ENCODE peak calls at places on chromosomes 11 and 22, in six cellular contexts. One of them, this sample, is unnamed. For H3K9me3, the result is how much of the 10 kb centered on the place peaks cover.

GRCh38 chr11:126190792-126191191 is 20.7 kb downstream of the RPUSD4 start:
- DNase-seq in endodermal cell: no peak
- DNase-seq in cardiac muscle cell: no peak
- DNase-seq in right cardiac atrium: no peak
- DNase-seq in GM23248: no peak
- DNase-seq in lower lobe of right lung: no peak
- DNase-seq in this sample: no peak

GRCh38 chr11:128208329-128209220 is 378.8 kb downstream of the ETS1 start:
- DNase-seq in endodermal cell: no peak
- DNase-seq in cardiac muscle cell: peak
- DNase-seq in right cardiac atrium: peak
- DNase-seq in GM23248: peak
- DNase-seq in lower lobe of right lung: no peak
- DNase-seq in this sample: no peak

GRCh38 chr11:66211100-66211499 is 57.3 kb upstream of the RAB1B start:
- DNase-seq in endodermal cell: no peak
- DNase-seq in cardiac muscle cell: no peak
- DNase-seq in right cardiac atrium: no peak
- DNase-seq in GM23248: no peak
- DNase-seq in lower lobe of right lung: no peak
- DNase-seq in this sample: no peak

GRCh38 chr11:12243511-12243910 is 133.1 kb downstream of the MICAL2 start:
- DNase-seq in endodermal cell: no peak
- DNase-seq in cardiac muscle cell: no peak
- DNase-seq in right cardiac atrium: no peak
- DNase-seq in GM23248: no peak
- DNase-seq in lower lobe of right lung: no peak
- DNase-seq in this sample: no peak

GRCh38 chr11:128776434-128777284 is 82.8 kb downstream of the FLI1 start:
- DNase-seq in endodermal cell: peak
- DNase-seq in cardiac muscle cell: peak
- DNase-seq in right cardiac atrium: peak
- DNase-seq in GM23248: peak
- DNase-seq in lower lobe of right lung: no peak
- DNase-seq in this sample: no peak

GRCh38 chr22:39434243-39434653 is 22.6 kb upstream of the MGAT3 start:
- DNase-seq in endodermal cell: no peak
- DNase-seq in cardiac muscle cell: no peak
- DNase-seq in right cardiac atrium: peak
- DNase-seq in GM23248: peak
- DNase-seq in lower lobe of right lung: no peak
- DNase-seq in this sample: no peak

GRCh38 chr11:117898059-117898458 is 21.6 kb upstream of the FXYD6 start:
- DNase-seq in endodermal cell: no peak
- DNase-seq in cardiac muscle cell: no peak
- DNase-seq in right cardiac atrium: no peak
- DNase-seq in GM23248: no peak
- DNase-seq in lower lobe of right lung: no peak
- DNase-seq in this sample: no peak

GRCh38 chr11:86176165-86176884 is 68.2 kb upstream of the EED start:
- DNase-seq in endodermal cell: no peak
- DNase-seq in cardiac muscle cell: peak
- DNase-seq in right cardiac atrium: no peak
- DNase-seq in GM23248: peak
- DNase-seq in lower lobe of right lung: no peak
- DNase-seq in this sample: no peak

GRCh38 chr11:100235085-100235484 is 452.0 kb upstream of the ARHGAP42 start:
- DNase-seq in endodermal cell: no peak
- DNase-seq in cardiac muscle cell: no peak
- DNase-seq in right cardiac atrium: no peak
- DNase-seq in GM23248: no peak
- DNase-seq in lower lobe of right lung: no peak
- DNase-seq in this sample: no peak

GRCh38 chr11:102846292-102846691 is 2.9 kb upstream of the MMP3 start:
- DNase-seq in endodermal cell: no peak
- DNase-seq in cardiac muscle cell: no peak
- DNase-seq in right cardiac atrium: no peak
- DNase-seq in GM23248: no peak
- DNase-seq in lower lobe of right lung: no peak
- DNase-seq in this sample: no peak

GRCh38 chr11:32597914-32598313 is 14.3 kb downstream of the EIF3M start:
- DNase-seq in endodermal cell: no peak
- DNase-seq in cardiac muscle cell: no peak
- DNase-seq in right cardiac atrium: no peak
- DNase-seq in GM23248: no peak
- DNase-seq in lower lobe of right lung: no peak
- DNase-seq in this sample: no peak

GRCh38 chr11:130121430-130121978 is 38.1 kb upstream of the ST14 start:
- DNase-seq in endodermal cell: no peak
- DNase-seq in cardiac muscle cell: peak
- DNase-seq in right cardiac atrium: no peak
- DNase-seq in GM23248: peak
- DNase-seq in lower lobe of right lung: no peak
- DNase-seq in this sample: no peak

GRCh38 chr11:79413258-79413657 is 27.6 kb downstream of the TENM4 start:
- DNase-seq in endodermal cell: peak
- DNase-seq in cardiac muscle cell: peak
- DNase-seq in right cardiac atrium: peak
- DNase-seq in GM23248: peak
- DNase-seq in lower lobe of right lung: no peak
- DNase-seq in this sample: no peak

GRCh38 chr11:67545280-67545679 is 22.0 kb upstream of the CABP2 start:
- DNase-seq in endodermal cell: peak
- DNase-seq in cardiac muscle cell: peak
- DNase-seq in right cardiac atrium: peak
- DNase-seq in GM23248: no peak
- DNase-seq in lower lobe of right lung: no peak
- DNase-seq in this sample: no peak

GRCh38 chr11:120229451-120230424 is 10.2 kb upstream of the POU2F3 start:
- DNase-seq in endodermal cell: peak
- DNase-seq in cardiac muscle cell: peak
- DNase-seq in right cardiac atrium: no peak
- DNase-seq in GM23248: peak
- DNase-seq in lower lobe of right lung: no peak
- DNase-seq in this sample: no peak

GRCh38 chr11:88480217-88480616 is 142.7 kb upstream of the CTSC start:
- DNase-seq in endodermal cell: no peak
- DNase-seq in cardiac muscle cell: peak
- DNase-seq in right cardiac atrium: no peak
- DNase-seq in GM23248: peak
- DNase-seq in lower lobe of right lung: no peak
- DNase-seq in this sample: no peak

GRCh38 chr22:36565152-36565507 is 36.2 kb upstream of the EIF3D start:
- DNase-seq in endodermal cell: no peak
- DNase-seq in cardiac muscle cell: no peak
- DNase-seq in right cardiac atrium: no peak
- DNase-seq in GM23248: no peak
- DNase-seq in lower lobe of right lung: no peak
- DNase-seq in this sample: no peak

GRCh38 chr11:120122921-120123683 is 14.8 kb downstream of the TRIM29 start:
- DNase-seq in endodermal cell: no peak
- DNase-seq in cardiac muscle cell: no peak
- DNase-seq in right cardiac atrium: no peak
- DNase-seq in GM23248: no peak
- DNase-seq in lower lobe of right lung: no peak
- DNase-seq in this sample: no peak

GRCh38 chr11:10455637-10456487 is 798 bp downstream of the AMPD3 start:
- DNase-seq in endodermal cell: peak
- DNase-seq in cardiac muscle cell: peak
- DNase-seq in right cardiac atrium: no peak
- DNase-seq in GM23248: peak
- DNase-seq in lower lobe of right lung: peak
- DNase-seq in this sample: peak

DNA sequence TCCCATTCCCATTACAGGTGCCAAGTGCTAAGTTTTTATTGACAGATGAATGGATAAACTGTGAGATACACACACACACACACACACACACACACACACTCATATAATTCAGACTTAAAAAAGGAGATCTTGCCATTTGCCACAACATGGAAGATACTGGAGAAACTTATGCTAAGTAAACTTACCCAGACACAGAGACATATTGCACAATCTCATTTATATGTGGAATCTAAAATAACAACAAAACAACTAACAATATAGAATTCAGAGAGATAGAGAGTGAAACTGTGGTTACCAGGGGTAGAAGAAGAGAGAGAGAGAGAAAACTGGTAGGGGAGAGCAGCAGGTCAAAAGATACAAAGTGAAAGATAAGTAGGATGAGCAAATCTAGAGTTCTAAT is 1.4 kb downstream of the MS4A6E start:
- DNase-seq in endodermal cell: no peak
- DNase-seq in cardiac muscle cell: no peak
- DNase-seq in right cardiac atrium: no peak
- DNase-seq in GM23248: no peak
- DNase-seq in lower lobe of right lung: no peak
- DNase-seq in this sample: no peak
- H3K9me3 ChIP-seq in endodermal cell: under half
- H3K9me3 ChIP-seq in cardiac muscle cell: under half
- H3K9me3 ChIP-seq in right cardiac atrium: under half
- H3K9me3 ChIP-seq in GM23248: under half
- H3K9me3 ChIP-seq in lower lobe of right lung: under half
- H3K9me3 ChIP-seq in this sample: under half

GRCh38 chr11:58765078-58765477 is 33.3 kb upstream of the GLYAT start:
- DNase-seq in endodermal cell: no peak
- DNase-seq in cardiac muscle cell: no peak
- DNase-seq in right cardiac atrium: no peak
- DNase-seq in GM23248: no peak
- DNase-seq in lower lobe of right lung: no peak
- DNase-seq in this sample: no peak
- H3K9me3 ChIP-seq in endodermal cell: half or more
- H3K9me3 ChIP-seq in cardiac muscle cell: under half
- H3K9me3 ChIP-seq in right cardiac atrium: under half
- H3K9me3 ChIP-seq in GM23248: under half
- H3K9me3 ChIP-seq in lower lobe of right lung: under half
- H3K9me3 ChIP-seq in this sample: under half

GRCh38 chr22:49212466-49212865 is 615.2 kb downstream of the BRD1 start:
- DNase-seq in endodermal cell: peak
- DNase-seq in cardiac muscle cell: no peak
- DNase-seq in right cardiac atrium: no peak
- DNase-seq in GM23248: no peak
- DNase-seq in lower lobe of right lung: peak
- DNase-seq in this sample: peak
- H3K9me3 ChIP-seq in endodermal cell: under half
- H3K9me3 ChIP-seq in cardiac muscle cell: under half
- H3K9me3 ChIP-seq in right cardiac atrium: under half
- H3K9me3 ChIP-seq in GM23248: under half
- H3K9me3 ChIP-seq in lower lobe of right lung: under half
- H3K9me3 ChIP-seq in this sample: under half

GRCh38 chr11:71094296-71095077 is 157.9 kb downstream of the SHANK2 start:
- DNase-seq in endodermal cell: no peak
- DNase-seq in cardiac muscle cell: no peak
- DNase-seq in right cardiac atrium: no peak
- DNase-seq in GM23248: no peak
- DNase-seq in lower lobe of right lung: no peak
- DNase-seq in this sample: no peak
- H3K9me3 ChIP-seq in endodermal cell: under half
- H3K9me3 ChIP-seq in cardiac muscle cell: under half
- H3K9me3 ChIP-seq in right cardiac atrium: under half
- H3K9me3 ChIP-seq in GM23248: under half
- H3K9me3 ChIP-seq in lower lobe of right lung: under half
- H3K9me3 ChIP-seq in this sample: under half

This sample was measured in T-helper 17 cell.